ENCODE peak calls at places on chromosome 4, in six cellular contexts. One of them, this sample, is unnamed.

GRCh38 chr4:121454251-121454979 is 73.6 kb upstream of the QRFPR start:
- DNase-seq in HCT116: no peak
- DNase-seq in PC-3: no peak
- DNase-seq in GM23248: no peak
- DNase-seq in HepG2: no peak
- DNase-seq in MM.1S: no peak
- DNase-seq in this sample: no peak

GRCh38 chr4:146368209-146368608 is 153.5 kb downstream of the SLC10A7 start:
- DNase-seq in HepG2: no peak
- DNase-seq in MM.1S: no peak
- DNase-seq in PC-3: no peak
- DNase-seq in HCT116: no peak
- DNase-seq in GM23248: no peak
- DNase-seq in this sample: no peak

GRCh38 chr4:185892165-185892564 is 80.2 kb upstream of the SORBS2 start:
- DNase-seq in GM23248: no peak
- DNase-seq in HepG2: no peak
- DNase-seq in HCT116: no peak
- DNase-seq in MM.1S: no peak
- DNase-seq in PC-3: no peak
- DNase-seq in this sample: no peak

GRCh38 chr4:110119347-110119746 is 79.1 kb downstream of the ELOVL6 start:
- DNase-seq in PC-3: peak; percentile 46
- DNase-seq in GM23248: no peak
- DNase-seq in HCT116: no peak
- DNase-seq in MM.1S: no peak
- DNase-seq in HepG2: no peak
- DNase-seq in this sample: peak; percentile 34

GRCh38 chr4:165428957-165429356 is 50.1 kb downstream of the CPE start:
- DNase-seq in HCT116: no peak
- DNase-seq in PC-3: no peak
- DNase-seq in GM23248: no peak
- DNase-seq in HepG2: no peak
- DNase-seq in MM.1S: no peak
- DNase-seq in this sample: no peak

GRCh38 chr4:18020145-18020670 is 1.3 kb downstream of the LCORL start:
- DNase-seq in HCT116: no peak
- DNase-seq in GM23248: peak; percentile 45
- DNase-seq in MM.1S: peak; percentile 30
- DNase-seq in HepG2: no peak
- DNase-seq in PC-3: peak; percentile 6
- DNase-seq in this sample: peak; percentile 29

GRCh38 chr4:111542056-111542455 is 603.2 kb upstream of the FAM241A start:
- DNase-seq in HCT116: no peak
- DNase-seq in GM23248: peak; percentile 50
- DNase-seq in PC-3: no peak
- DNase-seq in HepG2: no peak
- DNase-seq in MM.1S: no peak
- DNase-seq in this sample: no peak

GRCh38 chr4:23874536-23874901 is 15.3 kb downstream of the PPARGC1A start:
- DNase-seq in GM23248: no peak
- DNase-seq in HepG2: peak; percentile 36
- DNase-seq in HCT116: no peak
- DNase-seq in PC-3: no peak
- DNase-seq in MM.1S: no peak
- DNase-seq in this sample: no peak

GRCh38 chr4:32334759-32335158 is 1614.6 kb downstream of the PCDH7 start:
- DNase-seq in GM23248: no peak
- DNase-seq in PC-3: no peak
- DNase-seq in MM.1S: no peak
- DNase-seq in HCT116: no peak
- DNase-seq in HepG2: no peak
- DNase-seq in this sample: no peak

GRCh38 chr4:86089924-86090323 is 269.9 kb downstream of the MAPK10 start:
- DNase-seq in HCT116: no peak
- DNase-seq in HepG2: no peak
- DNase-seq in GM23248: no peak
- DNase-seq in PC-3: no peak
- DNase-seq in MM.1S: no peak
- DNase-seq in this sample: no peak

GRCh38 chr4:40363382-40363920 is 28.3 kb downstream of the CHRNA9 start:
- DNase-seq in PC-3: peak; percentile 55
- DNase-seq in MM.1S: no peak
- DNase-seq in HCT116: no peak
- DNase-seq in GM23248: no peak
- DNase-seq in HepG2: no peak
- DNase-seq in this sample: no peak

GRCh38 chr4:168039593-168039992 is 52.7 kb upstream of the ANXA10 start:
- DNase-seq in HepG2: no peak
- DNase-seq in HCT116: no peak
- DNase-seq in GM23248: no peak
- DNase-seq in PC-3: no peak
- DNase-seq in MM.1S: no peak
- DNase-seq in this sample: no peak

GRCh38 chr4:145107126-145107525 is 9.0 kb downstream of the ABCE1 start:
- DNase-seq in MM.1S: no peak
- DNase-seq in GM23248: no peak
- DNase-seq in HepG2: no peak
- DNase-seq in HCT116: no peak
- DNase-seq in PC-3: no peak
- DNase-seq in this sample: no peak
- H4K20me1 ChIP-seq in MM.1S: peaks cover 9% of the 10 kb centered on the region
- H4K20me1 ChIP-seq in GM23248: no peaks in the 10 kb centered on the region
- H4K20me1 ChIP-seq in HepG2: peaks cover 10% of the 10 kb centered on the region
- H4K20me1 ChIP-seq in HCT116: peaks cover 20% of the 10 kb centered on the region
- H4K20me1 ChIP-seq in PC-3: peaks cover 28% of the 10 kb centered on the region
- H4K20me1 ChIP-seq in this sample: peaks cover 28% of the 10 kb centered on the region

GRCh38 chr4:70925899-70926635 is 23.9 kb downstream of the MOB1B start:
- DNase-seq in PC-3: no peak
- DNase-seq in GM23248: no peak
- DNase-seq in HCT116: no peak
- DNase-seq in MM.1S: no peak
- DNase-seq in HepG2: no peak
- DNase-seq in this sample: no peak
- H4K20me1 ChIP-seq in PC-3: peaks cover 13% of the 10 kb centered on the region
- H4K20me1 ChIP-seq in GM23248: no peaks in the 10 kb centered on the region
- H4K20me1 ChIP-seq in HCT116: no peaks in the 10 kb centered on the region
- H4K20me1 ChIP-seq in MM.1S: no peaks in the 10 kb centered on the region
- H4K20me1 ChIP-seq in HepG2: no peaks in the 10 kb centered on the region
- H4K20me1 ChIP-seq in this sample: peaks cover 39% of the 10 kb centered on the region

DNA sequence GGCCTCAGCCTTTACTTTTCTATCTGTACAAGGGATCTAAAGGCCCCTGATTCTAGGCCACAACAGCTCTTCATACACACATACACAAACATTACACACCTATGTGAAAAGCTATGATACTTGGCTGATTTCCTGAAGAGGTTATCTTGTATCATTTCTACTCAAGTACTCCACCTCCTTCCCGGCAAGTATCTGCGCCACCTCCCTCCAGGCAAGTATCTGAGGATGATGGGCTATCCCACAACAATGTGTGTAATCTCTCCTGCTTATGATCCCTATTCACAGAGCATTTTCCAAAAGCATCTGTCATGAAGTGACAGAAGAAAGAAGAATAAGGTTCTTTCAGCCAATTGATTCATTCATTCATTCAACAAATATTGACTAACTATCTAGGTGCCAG is 36.8 kb downstream of the AFAP1 start:
- DNase-seq in MM.1S: no peak
- DNase-seq in PC-3: no peak
- DNase-seq in GM23248: no peak
- DNase-seq in HCT116: no peak
- DNase-seq in HepG2: no peak
- DNase-seq in this sample: no peak
- H4K20me1 ChIP-seq in MM.1S: no peaks in the 10 kb centered on the region
- H4K20me1 ChIP-seq in PC-3: peaks cover 53% of the 10 kb centered on the region
- H4K20me1 ChIP-seq in GM23248: peaks cover 4% of the 10 kb centered on the region
- H4K20me1 ChIP-seq in HCT116: no peaks in the 10 kb centered on the region
- H4K20me1 ChIP-seq in HepG2: no peaks in the 10 kb centered on the region
- H4K20me1 ChIP-seq in this sample: no peaks in the 10 kb centered on the region

DNA sequence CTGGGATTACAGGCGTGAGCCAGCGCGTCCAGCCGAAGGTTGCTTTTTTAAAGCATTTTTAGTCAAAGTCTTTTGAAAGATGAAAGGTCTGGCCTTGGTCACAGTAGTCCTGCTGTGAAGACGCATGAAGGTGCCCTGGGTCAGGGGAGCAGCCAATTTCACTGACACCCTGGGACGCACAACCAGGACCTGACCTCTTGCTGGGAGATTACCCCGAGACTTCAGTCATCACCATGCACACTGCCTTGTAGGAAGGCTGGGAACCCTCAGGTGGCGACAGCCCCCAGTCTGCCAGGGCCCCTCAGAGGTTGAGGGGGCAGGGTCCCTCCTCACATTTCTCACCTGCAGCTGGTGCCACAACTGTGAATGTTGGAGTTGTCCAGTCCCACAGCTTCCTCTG is 53.2 kb downstream of the CPLX1 start:
- DNase-seq in MM.1S: no peak
- DNase-seq in HCT116: no peak
- DNase-seq in PC-3: no peak
- DNase-seq in HepG2: no peak
- DNase-seq in GM23248: no peak
- DNase-seq in this sample: no peak
- H4K20me1 ChIP-seq in MM.1S: no peaks in the 10 kb centered on the region
- H4K20me1 ChIP-seq in HCT116: peaks cover 10% of the 10 kb centered on the region
- H4K20me1 ChIP-seq in PC-3: peaks cover 14% of the 10 kb centered on the region
- H4K20me1 ChIP-seq in HepG2: peaks cover 49% of the 10 kb centered on the region
- H4K20me1 ChIP-seq in GM23248: no peaks in the 10 kb centered on the region
- H4K20me1 ChIP-seq in this sample: peaks cover 82% of the 10 kb centered on the region

GRCh38 chr4:4519296-4519898 is 22.5 kb downstream of the STX18 start:
- DNase-seq in HepG2: no peak
- DNase-seq in PC-3: peak; percentile 48
- DNase-seq in HCT116: peak; percentile 12
- DNase-seq in MM.1S: no peak
- DNase-seq in GM23248: peak; percentile 61
- DNase-seq in this sample: no peak

GRCh38 chr4:4521767-4522166 is 20.1 kb downstream of the STX18 start:
- DNase-seq in MM.1S: no peak
- DNase-seq in PC-3: no peak
- DNase-seq in HepG2: no peak
- DNase-seq in HCT116: no peak
- DNase-seq in GM23248: no peak
- DNase-seq in this sample: no peak

GRCh38 chr4:4521069-4521468 is 20.8 kb downstream of the STX18 start:
- DNase-seq in PC-3: no peak
- DNase-seq in MM.1S: no peak
- DNase-seq in HCT116: no peak
- DNase-seq in HepG2: no peak
- DNase-seq in GM23248: no peak
- DNase-seq in this sample: no peak

GRCh38 chr4:4526401-4526800 is 15.4 kb downstream of the STX18 start:
- DNase-seq in HepG2: no peak
- DNase-seq in PC-3: no peak
- DNase-seq in HCT116: no peak
- DNase-seq in GM23248: no peak
- DNase-seq in MM.1S: no peak
- DNase-seq in this sample: no peak

DNA sequence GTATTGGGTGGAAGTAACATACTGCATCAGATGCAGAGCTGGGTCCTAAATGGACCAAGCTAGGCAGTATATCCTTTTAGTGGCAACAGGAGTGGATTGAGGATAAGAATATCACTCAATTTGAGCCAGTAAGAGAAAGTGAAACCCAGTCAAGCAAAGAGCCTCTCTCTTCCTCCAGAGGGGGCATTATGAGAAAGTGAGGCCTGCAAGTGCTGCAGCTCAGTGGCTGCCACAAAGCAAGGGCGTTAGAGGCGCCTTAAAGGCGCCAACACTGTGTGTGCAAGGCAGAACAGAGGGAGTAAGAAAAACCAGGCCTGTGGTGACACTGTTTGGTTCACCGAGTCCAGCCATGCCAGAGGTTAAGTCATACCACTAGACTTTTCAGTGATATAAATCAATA is 17.5 kb downstream of the STX18 start:
- DNase-seq in HCT116: no peak
- DNase-seq in GM23248: peak; percentile 27
- DNase-seq in HepG2: no peak
- DNase-seq in MM.1S: peak; percentile 90
- DNase-seq in PC-3: no peak
- DNase-seq in this sample: peak; percentile 39
- H4K20me1 ChIP-seq in HCT116: no peaks in the 10 kb centered on the region
- H4K20me1 ChIP-seq in GM23248: no peaks in the 10 kb centered on the region
- H4K20me1 ChIP-seq in HepG2: no peaks in the 10 kb centered on the region
- H4K20me1 ChIP-seq in MM.1S: peaks cover 6% of the 10 kb centered on the region
- H4K20me1 ChIP-seq in PC-3: no peaks in the 10 kb centered on the region
- H4K20me1 ChIP-seq in this sample: peaks cover 32% of the 10 kb centered on the region

GRCh38 chr4:151104621-151105020 is 5.2 kb downstream of the RPS3A start:
- DNase-seq in PC-3: no peak
- DNase-seq in MM.1S: no peak
- DNase-seq in HepG2: no peak
- DNase-seq in GM23248: no peak
- DNase-seq in HCT116: no peak
- DNase-seq in this sample: no peak
- H4K20me1 ChIP-seq in PC-3: peaks cover 30% of the 10 kb centered on the region
- H4K20me1 ChIP-seq in MM.1S: peaks cover 22% of the 10 kb centered on the region
- H4K20me1 ChIP-seq in HepG2: peaks cover 44% of the 10 kb centered on the region
- H4K20me1 ChIP-seq in GM23248: peaks cover 14% of the 10 kb centered on the region
- H4K20me1 ChIP-seq in HCT116: peaks cover 34% of the 10 kb centered on the region
- H4K20me1 ChIP-seq in this sample: peaks cover 44% of the 10 kb centered on the region

DNA sequence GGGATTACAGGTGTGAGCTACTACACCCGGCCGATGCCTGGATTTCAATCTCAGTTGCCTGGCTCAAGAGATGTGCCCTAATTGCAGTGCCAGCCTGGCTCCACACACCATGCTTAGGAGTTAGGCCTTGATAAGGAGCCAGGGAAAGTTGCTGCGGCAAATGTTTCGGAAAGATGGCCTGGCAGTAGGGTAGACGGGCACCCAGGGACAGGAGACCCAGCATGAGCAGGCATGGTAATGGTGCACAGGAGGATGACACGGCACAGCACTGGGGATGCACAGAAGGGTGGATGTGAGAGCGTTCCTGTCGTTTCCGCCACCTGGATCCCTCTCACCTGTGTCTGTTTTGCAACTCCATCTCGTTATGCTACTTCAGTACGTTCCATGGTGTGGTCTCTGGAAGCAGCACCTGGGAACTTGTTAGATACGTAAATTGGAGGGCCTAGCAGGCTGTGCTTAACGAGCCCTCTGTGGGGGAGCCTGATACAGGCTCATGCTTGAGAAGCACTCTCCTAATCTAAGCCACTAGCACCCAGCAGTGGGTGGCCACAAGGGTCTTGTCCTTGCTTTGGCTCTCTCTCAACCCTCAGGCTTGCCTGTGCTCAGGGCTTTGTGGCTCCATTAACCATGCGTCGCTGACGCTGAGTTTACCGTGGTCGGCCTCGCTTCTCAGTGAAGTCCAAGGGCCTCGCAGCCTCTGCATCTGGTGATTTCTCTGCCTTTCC is 20.3 kb downstream of the RNF4 start:
- DNase-seq in MM.1S: no peak
- DNase-seq in GM23248: no peak
- DNase-seq in HepG2: no peak
- DNase-seq in PC-3: no peak
- DNase-seq in HCT116: no peak
- DNase-seq in this sample: no peak
- H4K20me1 ChIP-seq in MM.1S: peaks cover 73% of the 10 kb centered on the region
- H4K20me1 ChIP-seq in GM23248: peaks cover 14% of the 10 kb centered on the region
- H4K20me1 ChIP-seq in HepG2: peaks cover 35% of the 10 kb centered on the region
- H4K20me1 ChIP-seq in PC-3: peaks cover 51% of the 10 kb centered on the region
- H4K20me1 ChIP-seq in HCT116: peaks cover 12% of the 10 kb centered on the region
- H4K20me1 ChIP-seq in this sample: peaks cover 89% of the 10 kb centered on the region

GRCh38 chr4:82367438-82368097 is 6.2 kb downstream of the HNRNPD start:
- DNase-seq in HepG2: no peak
- DNase-seq in HCT116: no peak
- DNase-seq in MM.1S: no peak
- DNase-seq in PC-3: no peak
- DNase-seq in GM23248: no peak
- DNase-seq in this sample: no peak
- H4K20me1 ChIP-seq in HepG2: peaks cover 98% of the 10 kb centered on the region
- H4K20me1 ChIP-seq in HCT116: peaks cover 86% of the 10 kb centered on the region
- H4K20me1 ChIP-seq in MM.1S: peaks cover 94% of the 10 kb centered on the region
- H4K20me1 ChIP-seq in PC-3: peaks cover 93% of the 10 kb centered on the region
- H4K20me1 ChIP-seq in GM23248: peaks cover 55% of the 10 kb centered on the region
- H4K20me1 ChIP-seq in this sample: peaks cover 98% of the 10 kb centered on the region